ENCODE peak calls at places on chromosomes 11 and 22, in six cellular contexts. One of them, this sample, is unnamed.
A peak's percentile ranks its signal among the peaks of the same experiment; 100 is the strongest.

GRCh38 chr22:17576475-17576874 is 13.2 kb downstream of the SLC25A18 start:
- DNase-seq in cardiac fibroblast: peak; percentile 90
- DNase-seq in lower leg skin: no peak
- DNase-seq in cardiac muscle cell: no peak
- DNase-seq in CD8-positive, alpha-beta T cell: no peak
- DNase-seq in HFFc6: peak; percentile 99
- DNase-seq in this sample: no peak

GRCh38 chr22:48558606-48559402 is 1268.9 kb downstream of the BRD1 start:
- DNase-seq in CD8-positive, alpha-beta T cell: no peak
- DNase-seq in cardiac fibroblast: no peak
- DNase-seq in cardiac muscle cell: no peak
- DNase-seq in HFFc6: no peak
- DNase-seq in lower leg skin: no peak
- DNase-seq in this sample: no peak

GRCh38 chr22:45612451-45612901 is 59.2 kb upstream of the ATXN10 start:
- DNase-seq in HFFc6: peak; percentile 82
- DNase-seq in cardiac fibroblast: peak; percentile 78
- DNase-seq in lower leg skin: peak; percentile 93
- DNase-seq in CD8-positive, alpha-beta T cell: peak; percentile 13
- DNase-seq in cardiac muscle cell: no peak
- DNase-seq in this sample: no peak

GRCh38 chr11:128417607-128418324 is 169.6 kb downstream of the ETS1 start:
- DNase-seq in cardiac fibroblast: peak; percentile 90
- DNase-seq in cardiac muscle cell: no peak
- DNase-seq in CD8-positive, alpha-beta T cell: no peak
- DNase-seq in lower leg skin: no peak
- DNase-seq in HFFc6: peak; percentile 89
- DNase-seq in this sample: no peak

GRCh38 chr11:34072831-34073230 is 21.3 kb downstream of the CAPRIN1 start:
- DNase-seq in HFFc6: no peak
- DNase-seq in cardiac fibroblast: peak; percentile 21
- DNase-seq in CD8-positive, alpha-beta T cell: no peak
- DNase-seq in cardiac muscle cell: no peak
- DNase-seq in lower leg skin: no peak
- DNase-seq in this sample: no peak

GRCh38 chr11:78251083-78251699 is 62.5 kb downstream of the USP35 start:
- DNase-seq in cardiac muscle cell: no peak
- DNase-seq in lower leg skin: no peak
- DNase-seq in cardiac fibroblast: peak; percentile 77
- DNase-seq in CD8-positive, alpha-beta T cell: no peak
- DNase-seq in HFFc6: peak; percentile 42
- DNase-seq in this sample: no peak

GRCh38 chr11:88293931-88294330 is 43.6 kb downstream of the CTSC start:
- DNase-seq in HFFc6: no peak
- DNase-seq in cardiac muscle cell: no peak
- DNase-seq in cardiac fibroblast: peak; percentile 66
- DNase-seq in CD8-positive, alpha-beta T cell: no peak
- DNase-seq in lower leg skin: no peak
- DNase-seq in this sample: no peak

GRCh38 chr11:75349540-75350116 is 1.8 kb downstream of the ARRB1 start:
- DNase-seq in HFFc6: no peak
- DNase-seq in CD8-positive, alpha-beta T cell: no peak
- DNase-seq in lower leg skin: no peak
- DNase-seq in cardiac muscle cell: no peak
- DNase-seq in cardiac fibroblast: no peak
- DNase-seq in this sample: no peak

GRCh38 chr11:15113381-15113780 is 1.3 kb upstream of the INSC start:
- DNase-seq in cardiac fibroblast: no peak
- DNase-seq in lower leg skin: no peak
- DNase-seq in CD8-positive, alpha-beta T cell: no peak
- DNase-seq in HFFc6: no peak
- DNase-seq in cardiac muscle cell: no peak
- DNase-seq in this sample: no peak

GRCh38 chr22:32760815-32761214 is 40.7 kb upstream of the TIMP3 start:
- DNase-seq in HFFc6: no peak
- DNase-seq in cardiac fibroblast: no peak
- DNase-seq in lower leg skin: no peak
- DNase-seq in cardiac muscle cell: no peak
- DNase-seq in CD8-positive, alpha-beta T cell: no peak
- DNase-seq in this sample: no peak

GRCh38 chr22:33076368-33076767 is 18.2 kb upstream of the SYN3 start:
- DNase-seq in CD8-positive, alpha-beta T cell: no peak
- DNase-seq in HFFc6: no peak
- DNase-seq in lower leg skin: no peak
- DNase-seq in cardiac muscle cell: peak; percentile 79
- DNase-seq in cardiac fibroblast: peak; percentile 22
- DNase-seq in this sample: no peak

GRCh38 chr11:130426223-130427048 is 2.0 kb downstream of the ADAMTS8 start:
- DNase-seq in cardiac muscle cell: no peak
- DNase-seq in HFFc6: no peak
- DNase-seq in cardiac fibroblast: no peak
- DNase-seq in CD8-positive, alpha-beta T cell: no peak
- DNase-seq in lower leg skin: no peak
- DNase-seq in this sample: no peak

GRCh38 chr11:16879690-16880089 is 134.5 kb downstream of the PLEKHA7 start:
- DNase-seq in cardiac fibroblast: no peak
- DNase-seq in HFFc6: no peak
- DNase-seq in CD8-positive, alpha-beta T cell: no peak
- DNase-seq in lower leg skin: no peak
- DNase-seq in cardiac muscle cell: no peak
- DNase-seq in this sample: no peak

GRCh38 chr11:123479048-123479837 is 49.2 kb downstream of the GRAMD1B start:
- DNase-seq in cardiac fibroblast: no peak
- DNase-seq in cardiac muscle cell: no peak
- DNase-seq in lower leg skin: no peak
- DNase-seq in HFFc6: no peak
- DNase-seq in CD8-positive, alpha-beta T cell: no peak
- DNase-seq in this sample: no peak

GRCh38 chr11:109247071-109247470 is 174.9 kb upstream of the C11orf87 start:
- DNase-seq in lower leg skin: no peak
- DNase-seq in cardiac fibroblast: peak; percentile 76
- DNase-seq in CD8-positive, alpha-beta T cell: no peak
- DNase-seq in HFFc6: peak; percentile 14
- DNase-seq in cardiac muscle cell: no peak
- DNase-seq in this sample: no peak

GRCh38 chr11:110000045-110000502 is 93.1 kb upstream of the ZC3H12C start:
- DNase-seq in cardiac muscle cell: peak; percentile 14
- DNase-seq in cardiac fibroblast: peak; percentile 95
- DNase-seq in lower leg skin: no peak
- DNase-seq in CD8-positive, alpha-beta T cell: no peak
- DNase-seq in HFFc6: peak; percentile 88
- DNase-seq in this sample: no peak

GRCh38 chr22:47102081-47102480 is 339.6 kb downstream of the TBC1D22A start:
- DNase-seq in lower leg skin: no peak
- DNase-seq in CD8-positive, alpha-beta T cell: no peak
- DNase-seq in cardiac fibroblast: no peak
- DNase-seq in HFFc6: no peak
- DNase-seq in cardiac muscle cell: no peak
- DNase-seq in this sample: no peak

GRCh38 chr22:20885017-20885556 is 26.3 kb downstream of the SNAP29 start:
- DNase-seq in cardiac muscle cell: no peak
- DNase-seq in CD8-positive, alpha-beta T cell: no peak
- DNase-seq in HFFc6: no peak
- DNase-seq in lower leg skin: no peak
- DNase-seq in cardiac fibroblast: no peak
- DNase-seq in this sample: no peak

GRCh38 chr22:43183496-43184263 is 3.3 kb downstream of the TTLL12 start:
- DNase-seq in cardiac muscle cell: no peak
- DNase-seq in lower leg skin: no peak
- DNase-seq in HFFc6: no peak
- DNase-seq in cardiac fibroblast: peak; percentile 90
- DNase-seq in CD8-positive, alpha-beta T cell: no peak
- DNase-seq in this sample: no peak

GRCh38 chr11:134124660-134125451 is 56.0 kb downstream of the JAM3 start:
- DNase-seq in HFFc6: peak; percentile 4
- DNase-seq in CD8-positive, alpha-beta T cell: peak; percentile 20
- DNase-seq in lower leg skin: peak; percentile 88
- DNase-seq in cardiac fibroblast: peak; percentile 76
- DNase-seq in cardiac muscle cell: peak; percentile 78
- DNase-seq in this sample: no peak

GRCh38 chr11:61554172-61554988 is 26.5 kb downstream of the SYT7 start:
- DNase-seq in cardiac fibroblast: no peak
- DNase-seq in lower leg skin: no peak
- DNase-seq in cardiac muscle cell: no peak
- DNase-seq in HFFc6: no peak
- DNase-seq in CD8-positive, alpha-beta T cell: no peak
- DNase-seq in this sample: no peak

GRCh38 chr11:61553373-61554171 is 27.3 kb downstream of the SYT7 start:
- DNase-seq in CD8-positive, alpha-beta T cell: no peak
- DNase-seq in HFFc6: no peak
- DNase-seq in cardiac fibroblast: no peak
- DNase-seq in cardiac muscle cell: peak; percentile 29
- DNase-seq in lower leg skin: no peak
- DNase-seq in this sample: no peak

GRCh38 chr11:61555978-61556377 is 24.9 kb downstream of the SYT7 start:
- DNase-seq in lower leg skin: no peak
- DNase-seq in CD8-positive, alpha-beta T cell: no peak
- DNase-seq in HFFc6: no peak
- DNase-seq in cardiac fibroblast: no peak
- DNase-seq in cardiac muscle cell: no peak
- DNase-seq in this sample: no peak

GRCh38 chr11:61556621-61557020 is 24.3 kb downstream of the SYT7 start:
- DNase-seq in HFFc6: no peak
- DNase-seq in CD8-positive, alpha-beta T cell: no peak
- DNase-seq in lower leg skin: no peak
- DNase-seq in cardiac muscle cell: no peak
- DNase-seq in cardiac fibroblast: no peak
- DNase-seq in this sample: no peak

DNA sequence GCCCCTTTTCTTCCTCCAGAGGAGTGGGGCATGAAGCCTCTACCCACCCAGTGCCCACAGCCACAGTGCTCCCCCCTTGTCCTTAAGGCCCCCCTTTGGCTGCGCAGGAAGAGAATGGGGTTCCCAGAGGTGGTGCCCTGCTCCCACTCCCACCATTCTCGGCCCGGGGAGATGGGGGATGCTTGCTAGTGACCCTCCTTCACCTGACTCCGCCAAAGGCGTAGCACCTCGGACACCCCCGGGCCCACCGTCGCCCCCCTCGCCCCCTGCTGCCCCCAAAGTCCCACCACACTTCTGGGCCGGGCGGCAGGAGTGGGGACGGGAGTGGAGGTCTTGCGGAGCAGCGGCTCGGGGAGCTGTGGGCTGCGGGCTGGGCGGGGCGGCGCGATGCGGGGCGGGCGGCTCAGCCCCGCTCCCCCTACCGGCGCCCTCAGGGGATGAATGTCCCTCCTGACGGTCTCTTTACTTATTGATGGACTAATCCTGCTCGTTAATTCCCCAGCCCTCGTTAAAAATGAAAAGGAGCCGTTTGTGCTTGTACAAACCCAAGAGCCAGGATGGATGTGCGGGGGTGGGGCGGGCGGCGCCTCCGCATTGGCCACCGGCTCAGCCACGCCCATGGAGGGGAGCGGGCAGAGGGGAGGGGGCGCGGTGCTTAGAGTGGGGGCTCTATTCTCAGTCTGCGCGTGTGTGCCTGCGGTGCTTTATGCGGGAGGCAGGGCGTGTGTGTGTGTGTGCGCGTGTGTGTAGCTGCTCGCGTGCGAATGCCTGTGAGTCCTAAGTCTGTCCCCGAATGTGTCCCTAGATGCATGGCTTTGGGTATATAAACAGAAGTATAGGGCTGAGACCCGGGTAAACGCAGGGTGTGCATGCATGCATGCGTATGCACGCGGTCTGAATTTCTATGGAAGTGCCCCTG is 25.6 kb downstream of the SYT7 start:
- DNase-seq in HFFc6: no peak
- DNase-seq in CD8-positive, alpha-beta T cell: no peak
- DNase-seq in cardiac fibroblast: no peak
- DNase-seq in cardiac muscle cell: peak; percentile 42
- DNase-seq in lower leg skin: no peak
- DNase-seq in this sample: no peak
- TF ChIP-seq CTCF in HFFc6: peak; percentile 47
- TF ChIP-seq CTCF in CD8-positive, alpha-beta T cell: no peak
- TF ChIP-seq CTCF in cardiac fibroblast: peak; percentile 4
- TF ChIP-seq CTCF in cardiac muscle cell: peak; percentile 18
- TF ChIP-seq CTCF in lower leg skin: no peak
- TF ChIP-seq CTCF in this sample: peak; percentile 70

GRCh38 chr22:30221121-30221992 is 25.2 kb downstream of the LIF start:
- DNase-seq in cardiac muscle cell: no peak
- DNase-seq in HFFc6: no peak
- DNase-seq in cardiac fibroblast: no peak
- DNase-seq in lower leg skin: no peak
- DNase-seq in CD8-positive, alpha-beta T cell: peak; percentile 42
- DNase-seq in this sample: no peak

GRCh38 chr22:30219668-30220278 is 26.8 kb downstream of the LIF start:
- DNase-seq in CD8-positive, alpha-beta T cell: no peak
- DNase-seq in cardiac fibroblast: no peak
- DNase-seq in lower leg skin: no peak
- DNase-seq in HFFc6: no peak
- DNase-seq in cardiac muscle cell: no peak
- DNase-seq in this sample: no peak

GRCh38 chr22:30217698-30218565 is 28.6 kb downstream of the LIF start:
- DNase-seq in CD8-positive, alpha-beta T cell: no peak
- DNase-seq in cardiac muscle cell: no peak
- DNase-seq in lower leg skin: no peak
- DNase-seq in HFFc6: no peak
- DNase-seq in cardiac fibroblast: no peak
- DNase-seq in this sample: no peak

GRCh38 chr22:30220338-30221009 is 26.1 kb downstream of the LIF start:
- DNase-seq in CD8-positive, alpha-beta T cell: no peak
- DNase-seq in cardiac muscle cell: no peak
- DNase-seq in cardiac fibroblast: no peak
- DNase-seq in lower leg skin: no peak
- DNase-seq in HFFc6: no peak
- DNase-seq in this sample: no peak

GRCh38 chr22:30219049-30219448 is 27.5 kb downstream of the LIF start:
- DNase-seq in cardiac muscle cell: peak; percentile 29
- DNase-seq in HFFc6: no peak
- DNase-seq in cardiac fibroblast: no peak
- DNase-seq in lower leg skin: no peak
- DNase-seq in CD8-positive, alpha-beta T cell: no peak
- DNase-seq in this sample: no peak
- TF ChIP-seq CTCF in cardiac muscle cell: no peak
- TF ChIP-seq CTCF in HFFc6: peak; percentile 52
- TF ChIP-seq CTCF in cardiac fibroblast: no peak
- TF ChIP-seq CTCF in lower leg skin: no peak
- TF ChIP-seq CTCF in CD8-positive, alpha-beta T cell: no peak
- TF ChIP-seq CTCF in this sample: peak; percentile 30

DNA sequence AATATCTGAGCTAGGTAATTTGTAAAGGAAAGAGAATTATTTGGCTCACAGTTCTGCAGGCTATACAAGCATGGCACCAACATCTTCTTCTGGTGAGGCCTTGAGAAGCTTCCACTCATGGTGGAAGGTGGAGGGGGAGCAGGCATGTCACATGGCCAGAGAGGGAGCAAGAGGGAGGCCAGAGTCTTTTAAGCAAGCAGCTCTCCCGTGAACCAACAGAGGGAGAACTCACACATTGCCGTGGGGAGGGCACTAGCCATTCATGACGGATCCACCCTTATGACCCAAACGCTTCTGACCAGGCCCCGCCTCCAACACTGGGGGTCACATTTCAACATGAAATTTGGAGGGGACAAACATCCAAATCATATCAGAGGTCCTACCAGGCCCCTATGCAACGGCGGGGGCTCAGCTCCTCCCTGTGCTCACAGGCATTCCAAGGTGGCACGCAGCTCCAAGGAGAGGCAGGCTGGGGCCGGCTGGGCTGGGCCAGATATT is 4.6 kb downstream of the C11orf96 start:
- DNase-seq in HFFc6: peak; percentile 39
- DNase-seq in cardiac fibroblast: peak; percentile 71
- DNase-seq in CD8-positive, alpha-beta T cell: no peak
- DNase-seq in cardiac muscle cell: peak; percentile 52
- DNase-seq in lower leg skin: no peak
- DNase-seq in this sample: no peak
- TF ChIP-seq CTCF in HFFc6: peak; percentile 63
- TF ChIP-seq CTCF in cardiac fibroblast: peak; percentile 63
- TF ChIP-seq CTCF in CD8-positive, alpha-beta T cell: no peak
- TF ChIP-seq CTCF in cardiac muscle cell: peak; percentile 50
- TF ChIP-seq CTCF in lower leg skin: no peak
- TF ChIP-seq CTCF in this sample: peak; percentile 38

GRCh38 chr22:41799486-41800347 is 762 bp upstream of the CCDC134 start:
- DNase-seq in cardiac fibroblast: peak; percentile 22
- DNase-seq in HFFc6: no peak
- DNase-seq in lower leg skin: peak; percentile 88
- DNase-seq in cardiac muscle cell: peak; percentile 15
- DNase-seq in CD8-positive, alpha-beta T cell: peak; percentile 15
- DNase-seq in this sample: no peak
- TF ChIP-seq CTCF in cardiac fibroblast: no peak
- TF ChIP-seq CTCF in HFFc6: no peak
- TF ChIP-seq CTCF in lower leg skin: no peak
- TF ChIP-seq CTCF in cardiac muscle cell: no peak
- TF ChIP-seq CTCF in CD8-positive, alpha-beta T cell: no peak
- TF ChIP-seq CTCF in this sample: no peak